ENCODE peak calls at places on chromosome 12, in six cellular contexts. K is IMR-90, H is neuronal stem cell, N is mesenchymal stem cell, B is H1, L is H9. Q is an unnamed sample. For H3K79me1, the result is how much of the 10 kb centered on the place peaks cover.

GRCh38 chr12:132108211-132108832 is 35.8 kb downstream of the DDX51 start:
- DNase-seq in L (peak), H (peak), N (no peak), B (peak), K (no peak), Q (no peak)

GRCh38 chr12:105425263-105426174 is 95.0 kb downstream of the C12orf75 start:
- DNase-seq in L (no peak), B (no peak), K (no peak), N (no peak), H (no peak), Q (no peak)

GRCh38 chr12:1807107-1807478 is 13.3 kb upstream of the LRTM2 start:
- DNase-seq in H (no peak), N (no peak), K (no peak), L (no peak), B (no peak), Q (no peak)

GRCh38 chr12:118193477-118193876 is 57.6 kb downstream of the PEBP1 start:
- DNase-seq in L (no peak), H (no peak), B (no peak), K (no peak), N (no peak), Q (no peak)

GRCh38 chr12:108306014-108306501 is 33.1 kb downstream of the CMKLR1 start:
- DNase-seq in H (peak), K (peak), L (no peak), N (peak), B (no peak), Q (peak)

GRCh38 chr12:113658030-113658655 is 186.5 kb upstream of the LHX5 start:
- DNase-seq in H (no peak), N (no peak), B (no peak), L (no peak), K (no peak), Q (peak)

GRCh38 chr12:53514626-53515290 is 7.5 kb upstream of the NPFF start:
- DNase-seq in H (no peak), B (no peak), N (no peak), K (no peak), L (no peak), Q (no peak)

GRCh38 chr12:113467514-113468364 is 3.9 kb downstream of the LHX5 start:
- DNase-seq in K (no peak), H (no peak), L (peak), B (peak), N (no peak), Q (no peak)

GRCh38 chr12:114682920-114683708 is 861 bp downstream of the TBX3 start:
- DNase-seq in H (no peak), B (peak), L (peak), K (no peak), N (no peak), Q (peak)

DNA sequence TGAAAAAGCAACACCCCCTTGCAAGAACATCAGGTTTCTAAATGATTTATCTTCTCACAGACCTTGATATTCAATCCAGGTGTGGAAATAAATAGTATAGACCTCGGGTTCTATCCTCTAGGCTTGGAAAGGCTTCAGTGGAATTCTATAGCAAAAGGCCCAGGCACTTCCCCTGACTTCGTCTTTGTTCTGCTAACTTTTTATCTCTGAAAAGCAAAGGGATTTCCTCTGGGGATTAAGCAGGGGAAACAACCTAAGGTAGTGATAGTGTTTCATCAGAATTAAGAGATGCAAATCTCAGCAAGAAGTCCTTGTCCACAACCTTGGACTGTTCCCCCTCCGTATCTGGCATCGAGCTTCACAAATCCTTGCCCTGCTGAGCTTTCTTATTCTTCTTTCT is 59.5 kb upstream of the DUSP6 start:
- DNase-seq in K (no peak), N (no peak), B (no peak), H (no peak), L (no peak), Q (no peak)
- H4K91ac ChIP-seq in K (no peak), N (no peak), B (no peak), H (no peak), L (no peak), Q (no peak)

DNA sequence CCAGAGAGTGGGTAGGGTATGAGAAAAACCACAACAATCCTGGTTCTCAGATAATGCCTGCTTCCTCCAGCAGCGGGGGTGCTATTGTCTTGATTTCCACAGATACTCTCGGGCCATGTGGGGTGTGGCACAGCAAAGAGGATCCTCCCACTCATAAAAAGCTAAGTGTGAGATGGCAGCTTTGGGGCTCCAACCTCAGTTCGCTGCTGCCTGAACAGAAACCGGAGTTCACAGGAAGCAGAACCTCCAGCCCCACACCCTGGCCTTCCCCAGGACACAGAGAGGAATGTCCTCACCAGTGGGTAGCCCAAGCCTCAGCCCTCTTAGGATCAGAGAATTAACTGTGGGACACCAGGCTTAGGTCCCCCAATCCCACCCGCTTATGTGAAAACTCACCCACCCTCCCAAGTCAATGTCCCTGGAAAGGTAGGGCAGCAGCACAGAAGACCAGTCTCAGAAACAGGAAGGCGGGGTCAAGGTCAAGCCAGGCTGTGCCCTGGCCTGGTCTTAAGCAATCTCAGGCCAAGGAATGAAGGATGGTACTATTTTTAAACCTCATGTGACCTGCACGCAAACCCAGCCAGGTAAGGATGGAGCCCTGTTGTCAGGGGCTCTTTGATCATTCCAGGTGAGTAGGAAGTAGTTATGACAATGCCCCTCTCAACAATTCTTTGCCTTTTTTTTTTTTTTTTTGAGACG is 9.0 kb downstream of the KCTD10 start:
- DNase-seq in H (no peak), K (no peak), N (no peak), B (no peak), L (no peak), Q (no peak)
- H3K79me1 ChIP-seq in H (under half), K (under half), N (under half), B (under half), L (under half), Q (under half)

DNA sequence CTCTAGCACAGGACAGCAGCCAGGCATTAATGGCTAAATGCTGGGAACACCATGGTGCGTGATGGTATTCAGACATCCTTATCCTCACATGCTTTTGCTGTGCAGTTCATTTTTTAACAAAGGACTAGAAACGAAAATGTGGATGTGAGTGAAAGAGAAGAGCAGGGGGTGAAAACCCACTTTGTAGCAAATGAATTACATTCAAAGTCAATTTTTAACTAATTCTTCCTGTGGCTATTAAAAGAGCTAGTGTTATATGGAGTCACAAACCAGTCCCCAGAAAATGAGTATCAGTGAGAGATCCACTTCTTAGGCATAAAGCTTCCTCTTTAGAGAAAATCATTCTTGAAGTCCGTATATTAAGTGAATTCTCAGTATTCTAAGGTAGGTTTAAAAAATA is 592.0 kb upstream of the LMO3 start:
- DNase-seq in K (no peak), H (no peak), B (no peak), L (no peak), N (no peak), Q (no peak)
- H4K91ac ChIP-seq in K (no peak), H (no peak), B (no peak), L (no peak), N (no peak), Q (no peak)

DNA sequence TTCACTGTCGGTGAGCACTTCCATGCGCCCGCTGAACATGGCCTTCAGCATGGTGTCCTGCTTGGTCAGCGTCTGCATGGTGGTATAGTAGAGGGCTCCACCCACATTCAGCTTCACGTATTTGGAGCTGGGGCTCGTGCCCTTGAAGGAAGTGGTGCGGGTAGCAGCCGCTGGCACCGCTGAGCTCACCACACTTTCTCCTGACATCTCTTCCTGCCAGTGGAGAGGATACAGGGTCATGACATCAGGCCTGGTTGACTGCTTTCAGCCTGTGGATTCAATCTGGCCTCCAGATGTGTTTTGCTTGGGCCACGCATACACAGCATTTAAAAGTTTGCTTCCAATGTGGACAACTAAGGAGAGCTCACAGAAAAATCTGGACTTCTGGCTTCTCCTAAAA is 7.6 kb downstream of the KCTD10 start:
- DNase-seq in N (no peak), L (no peak), B (no peak), K (peak), H (no peak), Q (no peak)
- H3K79me1 ChIP-seq in N (under half), L (under half), B (under half), K (under half), H (under half), Q (under half)

GRCh38 chr12:99920561-99920960 is 64.2 kb downstream of the ANKS1B start:
- DNase-seq in H (no peak), B (no peak), K (no peak), N (no peak), L (no peak), Q (no peak)

GRCh38 chr12:99916555-99916954 is 68.2 kb downstream of the ANKS1B start:
- DNase-seq in N (peak), K (no peak), B (no peak), H (no peak), L (no peak), Q (no peak)

GRCh38 chr12:99915251-99916082 is 69.3 kb downstream of the ANKS1B start:
- DNase-seq in L (no peak), N (peak), K (peak), B (no peak), H (no peak), Q (no peak)

GRCh38 chr12:99914206-99914605 is 70.5 kb downstream of the ANKS1B start:
- DNase-seq in H (no peak), K (no peak), L (no peak), N (no peak), B (no peak), Q (no peak)

GRCh38 chr12:99918003-99918402 is 66.7 kb downstream of the ANKS1B start:
- DNase-seq in H (no peak), K (no peak), L (no peak), N (no peak), B (no peak), Q (no peak)
- H4K91ac ChIP-seq in H (no peak), K (no peak), L (no peak), N (no peak), B (no peak), Q (no peak)

GRCh38 chr12:56682323-56682722 is 5.8 kb downstream of the PTGES3 start:
- DNase-seq in L (peak), B (no peak), H (no peak), N (no peak), K (no peak), Q (no peak)
- H3K79me1 ChIP-seq in L (under half), B (under half), H (under half), N (under half), K (under half), Q (under half)

GRCh38 chr12:26000883-26001282 is 42.4 kb downstream of the RASSF8 start:
- DNase-seq in N (no peak), K (no peak), L (no peak), B (no peak), H (no peak), Q (no peak)
- H4K91ac ChIP-seq in N (no peak), K (no peak), L (no peak), B (no peak), H (no peak), Q (no peak)

GRCh38 chr12:124490584-124491305 is 76.7 kb downstream of the NCOR2 start:
- DNase-seq in L (no peak), B (no peak), N (no peak), K (no peak), H (no peak), Q (peak)

GRCh38 chr12:124487834-124488165 is 79.6 kb downstream of the NCOR2 start:
- DNase-seq in N (no peak), B (no peak), K (no peak), H (no peak), L (no peak), Q (no peak)

GRCh38 chr12:124488520-124488919 is 78.9 kb downstream of the NCOR2 start:
- DNase-seq in N (no peak), H (no peak), K (no peak), B (no peak), L (no peak), Q (no peak)

GRCh38 chr12:124489915-124490583 is 77.4 kb downstream of the NCOR2 start:
- DNase-seq in K (no peak), H (no peak), L (no peak), B (no peak), N (no peak), Q (peak)

DNA sequence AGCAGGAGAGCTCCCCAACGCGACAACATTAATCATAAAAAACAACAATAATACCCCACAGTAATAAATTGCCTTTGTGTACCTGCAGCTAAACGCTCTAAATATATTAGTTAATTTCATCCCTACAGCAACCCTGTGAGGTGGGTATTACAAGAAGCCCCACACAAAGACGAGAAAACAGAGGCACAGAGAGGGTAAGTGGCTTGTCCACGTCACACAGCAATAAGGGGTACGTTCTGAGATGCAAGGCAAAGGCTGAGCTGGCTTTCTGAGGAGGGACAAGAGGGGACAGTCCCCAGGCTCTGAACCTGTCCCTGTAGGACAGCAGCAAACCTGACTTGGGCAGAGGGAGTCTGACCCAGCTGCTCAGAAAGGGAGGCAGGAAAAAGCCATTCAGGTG is 78.2 kb downstream of the NCOR2 start:
- DNase-seq in B (no peak), K (no peak), N (no peak), H (no peak), L (no peak), Q (no peak)
- H3K79me1 ChIP-seq in B (under half), K (under half), N (under half), H (under half), L (under half), Q (under half)

Q was measured in trophoblast cell.